ENCODE peak calls at places on chromosomes 7 and 10, in five cellular contexts. K is GM12878, O is K562, I is HepG2, D is SK-N-SH. Z is an unnamed sample.

GRCh38 chr7:51569176-51569575 is 252.6 kb upstream of the COBL start:
- DNase-seq in I (no peak), D (no peak), O (no peak), K (no peak), Z (no peak)

GRCh38 chr10:37495415-37495814 is 362.0 kb downstream of the ZNF248 start:
- DNase-seq in O (no peak), K (no peak), I (no peak), D (no peak), Z (no peak)

GRCh38 chr10:23099079-23099478 is 3.7 kb downstream of the MSRB2 start:
- DNase-seq in O (no peak), K (no peak), I (no peak), D (no peak), Z (no peak)

GRCh38 chr10:73865459-73866442 is 8.6 kb downstream of the CAMK2G start:
- DNase-seq in D (no peak), I (no peak), O (no peak), K (no peak), Z (no peak)

GRCh38 chr7:77627307-77627671 is 69.0 kb upstream of the RSBN1L start:
- DNase-seq in O (no peak), D (no peak), K (no peak), I (no peak), Z (no peak)

GRCh38 chr7:37251222-37251621 is 197.4 kb downstream of the ELMO1 start:
- DNase-seq in O (no peak), D (no peak), I (no peak), K (no peak), Z (no peak)

GRCh38 chr10:61314273-61314672 is 138.9 kb downstream of the TMEM26 start:
- DNase-seq in K (no peak), O (no peak), I (no peak), D (no peak), Z (no peak)

GRCh38 chr7:42886866-42887509 is 24.9 kb downstream of the C7orf25 start:
- DNase-seq in I (no peak), K (no peak), D (no peak), O (no peak), Z (no peak)

GRCh38 chr7:98418636-98419315 is 17.9 kb upstream of the BAIAP2L1 start:
- DNase-seq in O (peak), D (peak), I (peak), K (no peak), Z (peak)

GRCh38 chr10:48594799-48595198 is 10.1 kb downstream of the ARHGAP22 start:
- DNase-seq in I (no peak), D (no peak), O (no peak), K (no peak), Z (no peak)

GRCh38 chr7:150903627-150904026 is 51.3 kb downstream of the AOC1 start:
- DNase-seq in I (no peak), K (no peak), D (peak), O (no peak), Z (no peak)

GRCh38 chr7:159107052-159107892 is 37.4 kb downstream of the VIPR2 start:
- DNase-seq in K (no peak), D (no peak), O (no peak), I (no peak), Z (no peak)

GRCh38 chr7:31125171-31125570 is 73.1 kb downstream of the ADCYAP1R1 start:
- DNase-seq in K (no peak), O (no peak), D (no peak), I (no peak), Z (no peak)

GRCh38 chr10:5560844-5561703 is 36.3 kb downstream of the CALML3 start:
- DNase-seq in D (no peak), K (no peak), O (no peak), I (peak), Z (no peak)

GRCh38 chr10:124381011-124381591 is 37.6 kb downstream of the OAT start:
- DNase-seq in D (no peak), K (no peak), I (peak), O (no peak), Z (no peak)

GRCh38 chr7:157870644-157871290 is 534.0 kb downstream of the DNAJB6 start:
- DNase-seq in I (no peak), D (no peak), K (no peak), O (no peak), Z (no peak)

GRCh38 chr7:130322615-130323014 is 22.0 kb upstream of the CPA5 start:
- DNase-seq in I (no peak), D (no peak), K (no peak), O (no peak), Z (no peak)

GRCh38 chr7:45233249-45233775 is 75.7 kb downstream of the RAMP3 start:
- DNase-seq in K (no peak), I (no peak), D (no peak), O (no peak), Z (no peak)

GRCh38 chr7:27144799-27145166 is 1.3 kb upstream of the HOXA5 start:
- DNase-seq in I (no peak), K (no peak), O (no peak), D (peak), Z (no peak)

GRCh38 chr10:82536668-82537067 is 661.7 kb downstream of the NRG3 start:
- DNase-seq in O (no peak), I (no peak), K (no peak), D (no peak), Z (no peak)

GRCh38 chr10:102535481-102536147 is 31.8 kb downstream of the SUFU start:
- DNase-seq in O (no peak), D (no peak), I (no peak), K (no peak), Z (no peak)

GRCh38 chr10:132301371-132302330 is 6.1 kb downstream of the STK32C start:
- DNase-seq in K (no peak), D (no peak), I (no peak), O (no peak), Z (no peak)

GRCh38 chr7:130736298-130736900 is 2.4 kb upstream of the KLF14 start:
- DNase-seq in D (no peak), K (no peak), O (no peak), I (no peak), Z (no peak)

GRCh38 chr7:135317676-135318326 is 84.2 kb downstream of the STRA8 start:
- DNase-seq in K (no peak), I (peak), O (no peak), D (no peak), Z (no peak)

GRCh38 chr10:50326757-50327701 is 75.7 kb upstream of the ASAH2 start:
- DNase-seq in O (peak), I (no peak), K (no peak), D (no peak), Z (no peak)

GRCh38 chr10:61664985-61665384 is 2.3 kb downstream of the CABCOCO1 start:
- DNase-seq in O (no peak), K (no peak), I (no peak), D (no peak), Z (no peak)

GRCh38 chr7:92809397-92810241 is 26.8 kb downstream of the CDK6 start:
- DNase-seq in I (peak), D (no peak), K (peak), O (peak), Z (peak)

GRCh38 chr10:132104471-132105301 is 38.9 kb downstream of the JAKMIP3 start:
- DNase-seq in K (no peak), I (no peak), D (no peak), O (no peak), Z (no peak)

GRCh38 chr7:134619627-134620331 is 26.9 kb upstream of the BPGM start:
- DNase-seq in K (no peak), O (no peak), D (no peak), I (no peak), Z (no peak)

GRCh38 chr7:142231716-142232115 is 26.1 kb downstream of the PRSS58 start:
- DNase-seq in I (peak), K (no peak), O (peak), D (peak), Z (peak)

GRCh38 chr7:131493559-131493958 is 62.9 kb downstream of the PODXL start:
- DNase-seq in D (no peak), I (no peak), O (no peak), K (no peak), Z (no peak)

GRCh38 chr7:29330136-29330535 is 135.6 kb downstream of the CHN2 start:
- DNase-seq in O (no peak), I (peak), D (no peak), K (no peak), Z (no peak)

GRCh38 chr10:110499796-110500514 is 2.2 kb downstream of the DUSP5 start:
- DNase-seq in K (no peak), I (no peak), O (peak), D (no peak), Z (no peak)
- H3K4me3 ChIP-seq in K (peak), I (peak), O (peak), D (peak), Z (peak)

GRCh38 chr7:116988363-116988989 is 35.2 kb downstream of the ST7 start:
- DNase-seq in K (no peak), O (no peak), I (no peak), D (peak), Z (no peak)
- TF ChIP-seq ZBTB33 in K (no peak), O (no peak), I (no peak), D (no peak), Z (no peak)

GRCh38 chr7:47713595-47713994 is 131.7 kb upstream of the TNS3 start:
- DNase-seq in K (no peak), O (no peak), I (no peak), D (no peak), Z (no peak)

GRCh38 chr7:47712416-47712815 is 130.5 kb upstream of the TNS3 start:
- DNase-seq in O (no peak), K (no peak), I (no peak), D (no peak), Z (no peak)

GRCh38 chr7:47711776-47712175 is 129.9 kb upstream of the TNS3 start:
- DNase-seq in D (no peak), K (no peak), I (no peak), O (no peak), Z (no peak)

GRCh38 chr7:47714669-47715607 is 133.0 kb upstream of the TNS3 start:
- DNase-seq in K (peak), O (no peak), I (no peak), D (no peak), Z (no peak)

DNA sequence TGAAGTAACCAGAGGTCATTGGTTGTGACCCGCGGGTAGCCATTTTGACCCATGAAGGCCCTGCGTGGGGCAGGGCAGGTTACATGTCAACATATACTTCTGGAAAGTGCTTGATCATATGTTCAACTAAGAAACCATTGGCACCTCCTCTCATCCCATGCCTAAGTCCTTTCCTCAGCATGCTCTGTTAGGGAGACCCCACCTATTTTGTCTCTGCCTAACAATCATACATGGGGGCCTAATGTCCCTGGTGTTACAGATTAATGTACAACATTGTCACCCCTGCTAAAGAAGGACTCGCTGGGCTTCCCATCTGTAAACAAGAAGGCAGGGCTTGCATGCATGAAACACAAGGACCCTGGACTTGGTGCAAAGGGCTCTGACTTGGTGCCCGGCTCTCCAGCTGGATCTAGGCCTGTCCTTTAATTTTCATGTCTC is 133.7 kb upstream of the TNS3 start:
- DNase-seq in I (peak), D (no peak), O (no peak), K (no peak), Z (no peak)
- H3K4me3 ChIP-seq in I (no peak), D (no peak), O (no peak), K (no peak), Z (no peak)

GRCh38 chr7:75575488-75576112 is 83.5 kb downstream of the SPDYE5 start:
- DNase-seq in D (peak), O (no peak), K (no peak), I (no peak), Z (no peak)
- TF ChIP-seq ZBTB33 in D (no peak), O (no peak), K (no peak), I (no peak), Z (no peak)

GRCh38 chr10:63261496-63261895 is 128.4 kb downstream of the NRBF2 start:
- DNase-seq in O (no peak), K (no peak), I (no peak), D (no peak), Z (no peak)

GRCh38 chr10:63260860-63261251 is 127.7 kb downstream of the NRBF2 start:
- DNase-seq in K (no peak), D (no peak), O (no peak), I (no peak), Z (no peak)

GRCh38 chr10:63258920-63259678 is 126.0 kb downstream of the NRBF2 start:
- DNase-seq in I (no peak), O (no peak), K (no peak), D (no peak), Z (no peak)

GRCh38 chr10:63262674-63263073 is 129.5 kb downstream of the NRBF2 start:
- DNase-seq in K (no peak), D (no peak), O (no peak), I (no peak), Z (no peak)

DNA sequence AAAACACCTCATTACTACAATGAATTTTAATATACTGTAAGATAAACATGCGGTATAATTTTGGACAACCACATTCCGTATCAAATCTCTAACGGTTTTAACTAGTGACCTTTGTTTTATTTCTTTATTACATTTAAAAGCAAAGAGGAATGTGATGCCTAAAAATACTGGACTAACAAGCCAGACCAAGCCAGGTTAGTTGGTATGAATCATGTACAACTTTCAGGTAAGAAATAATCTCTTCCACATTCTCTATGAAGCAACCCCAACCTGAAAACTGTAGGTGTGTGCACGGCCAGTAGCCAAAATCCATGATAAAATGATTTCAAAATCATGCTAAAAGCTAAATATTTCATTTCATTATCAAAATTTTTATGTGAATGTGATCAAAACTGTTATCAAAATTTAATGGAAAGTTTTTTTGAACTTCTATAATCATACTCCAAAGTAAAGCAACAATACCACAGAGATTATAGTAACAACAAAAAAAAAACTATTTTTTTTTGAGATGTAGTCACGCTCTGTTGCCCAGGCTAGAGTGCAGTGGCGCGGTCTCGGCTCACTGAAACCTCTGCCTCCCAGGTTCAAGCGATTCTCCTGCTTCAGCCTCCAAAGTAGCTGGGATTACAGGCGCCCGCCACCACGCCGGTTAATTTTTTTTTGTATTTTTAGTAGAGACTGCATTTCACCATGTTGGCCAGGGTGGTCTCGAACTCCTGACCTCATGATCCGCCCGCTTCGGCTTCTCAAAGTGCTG is 127.2 kb downstream of the NRBF2 start:
- DNase-seq in I (no peak), K (no peak), D (no peak), O (no peak), Z (no peak)
- H3K4me3 ChIP-seq in I (no peak), K (peak), D (no peak), O (no peak), Z (no peak)